ENCODE peak calls at places on chromosomes 5 and 9, in six cellular contexts. W is keratinocyte, O is H9, J is PC-3, K is neuronal stem cell, A is kidney. C is an unnamed sample.

GRCh38 chr5:150376799-150377771 is 19.6 kb downstream of the TCOF1 start:
- DNase-seq in A (no peak), O (no peak), W (no peak), J (no peak), K (no peak), C (no peak)

GRCh38 chr5:86118542-86118941 is 499.2 kb upstream of the COX7C start:
- DNase-seq in O (no peak), J (peak; percentile 48), W (no peak), A (no peak), K (no peak), C (peak; percentile 36)

GRCh38 chr5:156411131-156411727 is 84.3 kb downstream of the SGCD start:
- DNase-seq in J (no peak), W (no peak), A (no peak), K (no peak), O (no peak), C (no peak)

GRCh38 chr9:5292141-5292540 is 12.4 kb downstream of the RLN2 start:
- DNase-seq in W (no peak), J (no peak), O (no peak), A (no peak), K (no peak), C (no peak)

GRCh38 chr5:145157841-145158240 is 677.3 kb downstream of the PRELID2 start:
- DNase-seq in O (no peak), W (no peak), J (no peak), A (no peak), K (no peak), C (no peak)

GRCh38 chr5:109992264-109992915 is 302.7 kb downstream of the MAN2A1 start:
- DNase-seq in J (peak; percentile 17), A (no peak), O (no peak), K (no peak), W (no peak), C (no peak)

GRCh38 chr5:81850494-81850893 is 99.6 kb upstream of the SSBP2 start:
- DNase-seq in K (no peak), J (no peak), O (no peak), W (no peak), A (no peak), C (no peak)

GRCh38 chr5:37272564-37272963 is 23.4 kb upstream of the CPLANE1 start:
- DNase-seq in K (no peak), O (no peak), W (peak; percentile 30), J (peak; percentile 84), A (no peak), C (no peak)

GRCh38 chr5:57172466-57172961 is 1.3 kb upstream of the GPBP1 start:
- DNase-seq in A (no peak), J (peak; percentile 24), K (no peak), W (no peak), O (no peak), C (peak; percentile 25)

DNA sequence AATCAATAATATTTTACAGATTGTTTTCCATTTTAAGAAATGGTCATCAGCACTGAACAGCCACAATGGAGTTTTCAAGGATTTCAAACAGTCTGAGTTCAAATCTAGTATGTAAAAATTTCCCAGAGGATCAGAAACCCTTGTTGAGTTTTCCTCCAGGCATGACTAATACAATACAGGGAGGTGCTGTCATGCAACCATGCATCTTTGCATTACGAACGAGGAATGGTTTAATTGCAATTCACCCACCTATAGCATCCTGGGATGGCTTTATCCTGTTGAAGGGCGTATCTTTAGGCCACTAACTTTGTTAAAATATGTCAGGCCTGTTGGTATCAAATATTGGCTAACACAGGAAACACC is 196.4 kb downstream of the EFNA5 start:
- DNase-seq in A (no peak), W (no peak), K (no peak), O (no peak), J (no peak), C (no peak)
- H3K4me1 ChIP-seq in A (no peaks in the 10 kb centered on the region), W (peaks cover 76% of the 10 kb centered on the region), K (peaks cover 28% of the 10 kb centered on the region), O (peaks cover 17% of the 10 kb centered on the region), J (peaks cover 76% of the 10 kb centered on the region), C (peaks cover 18% of the 10 kb centered on the region)

GRCh38 chr5:138701678-138702077 is 51.5 kb upstream of the CTNNA1 start:
- DNase-seq in W (no peak), A (no peak), O (no peak), J (no peak), K (no peak), C (no peak)
- H3K9ac ChIP-seq in W (no peak overlapping the region), A (no peak overlapping the region), O (no peak overlapping the region), J (no peak overlapping the region), K (no peak overlapping the region), C (no peak overlapping the region)

GRCh38 chr9:93591301-93591700 is 14.9 kb downstream of the PHF2 start:
- DNase-seq in W (no peak), K (no peak), O (no peak), A (no peak), J (no peak), C (no peak)
- H3K4me1 ChIP-seq in W (peaks cover 14% of the 10 kb centered on the region), K (peaks cover 23% of the 10 kb centered on the region), O (no peaks in the 10 kb centered on the region), A (peaks cover 4% of the 10 kb centered on the region), J (no peaks in the 10 kb centered on the region), C (no peaks in the 10 kb centered on the region)

DNA sequence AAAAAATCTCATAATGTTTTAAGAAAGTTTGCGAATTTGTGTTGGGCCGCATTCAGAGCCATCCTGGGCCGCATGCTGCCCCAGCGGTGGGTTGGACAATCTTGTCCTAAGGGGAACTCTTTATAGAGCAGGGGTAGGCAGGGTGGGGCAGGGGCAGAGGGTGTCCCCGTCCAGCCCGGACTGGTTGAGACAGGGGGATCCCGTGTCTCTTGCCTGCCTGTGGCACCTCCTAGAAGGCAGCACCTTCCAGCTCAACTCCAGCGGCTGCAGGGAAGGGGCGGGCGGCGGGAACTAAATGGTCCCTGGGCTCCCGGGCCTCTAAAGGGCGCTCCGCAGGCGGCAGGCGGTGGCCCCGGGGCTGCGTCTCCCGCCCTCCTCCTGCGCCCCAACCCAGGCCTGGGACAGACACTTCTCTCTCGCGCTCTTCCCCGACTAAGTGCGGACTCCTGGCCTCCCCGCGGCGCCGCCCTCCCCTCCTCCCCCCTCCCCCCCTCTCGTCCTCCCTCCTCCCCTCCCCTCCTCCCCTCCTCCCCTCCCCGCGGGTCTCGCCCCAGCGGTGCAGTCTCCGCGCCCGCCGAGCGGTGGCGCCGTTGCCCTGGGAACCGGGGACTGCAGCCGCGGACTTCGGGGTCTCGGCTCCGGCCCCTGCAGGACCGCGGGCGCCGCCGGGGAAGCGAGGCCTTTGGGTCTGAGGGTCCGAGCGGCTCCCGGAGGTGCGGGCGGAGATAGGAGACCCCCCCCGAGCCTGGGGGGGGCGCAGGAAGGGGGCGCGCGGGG is 132.6 kb downstream of the MRPL36 start:
- DNase-seq in K (peak; percentile 80), W (no peak), J (peak; percentile 44), A (peak; percentile 72), O (peak; percentile 81), C (peak; percentile 32)
- H3K9ac ChIP-seq in K (no peak overlapping the region), W (no peak overlapping the region), J (no peak overlapping the region), A (no peak overlapping the region), O (no peak overlapping the region), C (no peak overlapping the region)

GRCh38 chr9:118957585-118957984 is 411.6 kb downstream of the BRINP1 start:
- DNase-seq in A (no peak), W (no peak), O (no peak), K (no peak), J (no peak), C (no peak)
- H3K4me1 ChIP-seq in A (no peaks in the 10 kb centered on the region), W (no peaks in the 10 kb centered on the region), O (peaks cover 3% of the 10 kb centered on the region), K (no peaks in the 10 kb centered on the region), J (no peaks in the 10 kb centered on the region), C (no peaks in the 10 kb centered on the region)

DNA sequence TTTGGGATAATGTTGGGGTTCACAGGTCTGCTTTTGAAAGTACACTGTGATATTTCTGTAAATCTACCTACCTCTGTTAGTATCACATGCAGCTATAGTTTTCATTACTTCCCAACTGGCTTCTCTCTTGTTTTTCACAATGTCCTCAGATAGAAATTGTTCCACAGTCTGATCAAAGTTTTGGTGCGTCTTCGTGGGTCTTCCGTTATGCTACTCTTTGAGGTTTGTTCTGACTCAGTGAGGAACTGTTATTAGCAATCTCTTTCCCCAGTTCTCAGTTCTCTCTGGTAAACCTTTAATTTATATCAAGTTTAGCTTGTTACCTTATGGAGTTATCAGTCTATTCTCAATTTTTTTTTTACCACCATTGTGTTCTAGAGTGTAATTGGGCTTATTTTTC is 2061.2 kb upstream of the CDH9 start:
- DNase-seq in O (no peak), W (no peak), J (no peak), K (no peak), A (no peak), C (no peak)
- H3K9ac ChIP-seq in O (no peak overlapping the region), W (no peak overlapping the region), J (no peak overlapping the region), K (no peak overlapping the region), A (no peak overlapping the region), C (no peak overlapping the region)

GRCh38 chr9:8600914-8601680 is 801.5 kb upstream of the DMAC1 start:
- DNase-seq in A (no peak), W (no peak), K (no peak), J (no peak), O (no peak), C (no peak)
- H3K4me1 ChIP-seq in A (no peaks in the 10 kb centered on the region), W (no peaks in the 10 kb centered on the region), K (no peaks in the 10 kb centered on the region), J (no peaks in the 10 kb centered on the region), O (peaks cover 3% of the 10 kb centered on the region), C (no peaks in the 10 kb centered on the region)

GRCh38 chr5:157578079-157578780 is 2.7 kb upstream of the ADAM19 start:
- DNase-seq in W (no peak), J (no peak), K (no peak), O (no peak), A (no peak), C (no peak)

GRCh38 chr5:157575096-157575872 is at the start of gene ADAM19:
- DNase-seq in O (no peak), K (peak; percentile 69), A (peak; percentile 86), J (peak; percentile 86), W (no peak), C (no peak)

GRCh38 chr5:157576678-157577077 is 1.1 kb upstream of the ADAM19 start:
- DNase-seq in W (no peak), A (no peak), O (no peak), J (no peak), K (no peak), C (no peak)

GRCh38 chr5:157571357-157571827 is 4.2 kb downstream of the ADAM19 start:
- DNase-seq in K (no peak), J (no peak), A (no peak), W (no peak), O (no peak), C (peak; percentile 50)

DNA sequence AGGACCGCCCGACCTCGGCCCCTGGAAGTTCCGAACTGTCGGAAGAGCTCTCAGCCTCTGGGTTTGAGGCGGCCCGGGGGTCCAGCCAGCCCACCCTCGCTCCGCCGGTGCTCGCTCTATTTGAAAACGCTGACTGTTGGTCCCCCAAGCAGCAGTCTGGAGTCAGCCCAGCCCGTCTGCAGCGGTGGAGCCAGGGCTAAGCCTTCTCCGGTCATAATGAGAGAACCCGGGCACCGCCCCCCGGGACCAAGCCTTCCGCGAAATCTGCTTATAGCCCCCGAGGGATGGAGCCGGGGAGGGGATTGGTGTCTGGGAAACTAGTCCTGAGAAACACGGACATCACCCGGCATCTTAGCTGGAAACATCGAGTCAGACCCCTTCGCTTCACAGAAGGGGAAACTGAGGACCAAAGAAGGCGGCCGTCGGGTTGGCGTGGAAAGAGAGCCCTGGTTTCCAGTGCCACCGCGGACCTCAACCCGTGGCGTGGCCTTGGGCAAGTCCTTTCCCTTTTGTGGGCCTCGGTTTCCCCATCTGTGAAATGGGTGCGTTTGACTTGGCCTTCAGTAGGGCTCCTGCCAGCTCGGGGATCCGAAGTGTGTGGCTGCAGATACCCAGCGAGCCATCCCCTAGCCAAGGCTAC is 999 bp downstream of the ADAM19 start:
- DNase-seq in A (peak; percentile 68), J (no peak), O (no peak), W (no peak), K (no peak), C (no peak)
- H3K9ac ChIP-seq in A (peak overlapping the region; percentile 58), J (peak overlapping the region; percentile 97), O (peak overlapping the region; percentile 5), W (peak overlapping the region; percentile 75), K (peak overlapping the region; percentile 82), C (no peak overlapping the region)